ENCODE peak calls at places on chromosomes 6 and 20, in six cellular contexts. E is lower lobe of right lung, Q is adrenal gland, O is prostate gland, Z is GM23248, Y is ovary. T is an unnamed sample.
A peak's percentile ranks its signal among the peaks of the same experiment; 100 is the strongest.

GRCh38 chr6:122339661-122340060 is 59.8 kb upstream of the HSF2 start:
- DNase-seq in E (no peak), Q (no peak), O (no peak), Z (no peak), Y (no peak), T (no peak)

GRCh38 chr20:53611449-53611894 is 17.8 kb upstream of the ZNF217 start:
- DNase-seq in E (no peak), Q (no peak), O (no peak), Z (peak; percentile 94), Y (no peak), T (no peak)

GRCh38 chr20:44409132-44409600 is 53.7 kb downstream of the HNF4A start:
- DNase-seq in E (no peak), Q (no peak), O (no peak), Z (peak; percentile 91), Y (no peak), T (no peak)

GRCh38 chr20:46683939-46684750 is 5.1 kb downstream of the TP53RK start:
- DNase-seq in E (peak; percentile 68), Q (peak; percentile 68), O (peak; percentile 85), Z (peak; percentile 85), Y (peak; percentile 54), T (no peak)

GRCh38 chr20:1188347-1188746 is 3.6 kb upstream of the TMEM74B start:
- DNase-seq in E (no peak), Q (no peak), O (no peak), Z (no peak), Y (no peak), T (no peak)

GRCh38 chr6:19664878-19665715 is 172.1 kb upstream of the ID4 start:
- DNase-seq in E (no peak), Q (no peak), O (no peak), Z (no peak), Y (no peak), T (no peak)

GRCh38 chr6:89310929-89311328 is 4.2 kb downstream of the GABRR2 start:
- DNase-seq in E (no peak), Q (no peak), O (no peak), Z (peak; percentile 57), Y (no peak), T (no peak)

GRCh38 chr6:170485159-170485558 is 67.9 kb downstream of the PSMB1 start:
- DNase-seq in E (no peak), Q (no peak), O (no peak), Z (peak; percentile 44), Y (no peak), T (no peak)

GRCh38 chr6:159790947-159791598 is 806 bp downstream of the MRPL18 start:
- DNase-seq in E (no peak), Q (no peak), O (no peak), Z (peak; percentile 20), Y (peak; percentile 33), T (no peak)

GRCh38 chr6:25354078-25354940 is 75.1 kb downstream of the CARMIL1 start:
- DNase-seq in E (no peak), Q (no peak), O (no peak), Z (peak; percentile 69), Y (no peak), T (no peak)

GRCh38 chr6:20192625-20193024 is 19.6 kb downstream of the MBOAT1 start:
- DNase-seq in E (no peak), Q (no peak), O (no peak), Z (no peak), Y (no peak), T (no peak)

GRCh38 chr6:121436966-121437756 is 1.7 kb downstream of the GJA1 start:
- DNase-seq in E (peak; percentile 58), Q (peak; percentile 65), O (peak; percentile 40), Z (peak; percentile 73), Y (peak; percentile 66), T (peak; percentile 76)

GRCh38 chr6:54775586-54775985 is 71.0 kb upstream of the FAM83B start:
- DNase-seq in E (no peak), Q (no peak), O (no peak), Z (peak; percentile 18), Y (no peak), T (no peak)

GRCh38 chr6:100880149-100880900 is 804 bp downstream of the ASCC3 start:
- DNase-seq in E (no peak), Q (peak; percentile 13), O (peak; percentile 54), Z (peak; percentile 72), Y (no peak), T (no peak)

GRCh38 chr20:36821964-36822437 is 48.4 kb upstream of the DSN1 start:
- DNase-seq in E (no peak), Q (no peak), O (no peak), Z (peak; percentile 36), Y (no peak), T (no peak)

GRCh38 chr20:58010186-58010585 is 218.3 kb downstream of the ANKRD60 start:
- DNase-seq in E (no peak), Q (no peak), O (no peak), Z (no peak), Y (no peak), T (no peak)

GRCh38 chr6:128252293-128253176 is 267.9 kb downstream of the PTPRK start:
- DNase-seq in E (no peak), Q (no peak), O (no peak), Z (no peak), Y (no peak), T (no peak)

GRCh38 chr6:138538390-138539031 is 39.2 kb upstream of the NHSL1 start:
- DNase-seq in E (no peak), Q (no peak), O (no peak), Z (peak; percentile 39), Y (no peak), T (no peak)

GRCh38 chr20:36162272-36162966 is 7.9 kb downstream of the EPB41L1 start:
- DNase-seq in E (no peak), Q (no peak), O (no peak), Z (peak; percentile 41), Y (no peak), T (no peak)

GRCh38 chr20:50085481-50086365 is 27.2 kb downstream of the UBE2V1 start:
- DNase-seq in E (peak; percentile 59), Q (peak; percentile 48), O (peak; percentile 21), Z (peak; percentile 71), Y (no peak), T (peak; percentile 55)

GRCh38 chr6:56440551-56440981 is 193.2 kb upstream of the COL21A1 start:
- DNase-seq in E (no peak), Q (no peak), O (no peak), Z (no peak), Y (no peak), T (no peak)

GRCh38 chr6:29005183-29005885 is at the start of gene ZNF311:
- DNase-seq in E (peak; percentile 64), Q (peak; percentile 47), O (peak; percentile 46), Z (peak; percentile 84), Y (peak; percentile 49), T (no peak)

GRCh38 chr20:21203036-21203656 is 77.3 kb downstream of the KIZ start:
- DNase-seq in E (no peak), Q (no peak), O (no peak), Z (no peak), Y (no peak), T (no peak)

GRCh38 chr6:30684386-30685156 is 1.9 kb downstream of the PPP1R18 start:
- DNase-seq in E (peak; percentile 80), Q (peak; percentile 50), O (no peak), Z (peak; percentile 59), Y (peak; percentile 51), T (peak; percentile 91)

GRCh38 chr6:30683137-30683979 is 3.1 kb downstream of the PPP1R18 start:
- DNase-seq in E (no peak), Q (no peak), O (no peak), Z (no peak), Y (peak; percentile 61), T (no peak)

GRCh38 chr6:30685157-30685976 is 1.1 kb downstream of the PPP1R18 start:
- DNase-seq in E (no peak), Q (no peak), O (no peak), Z (peak; percentile 60), Y (peak; percentile 50), T (no peak)

GRCh38 chr6:30682181-30683117 is 4.0 kb downstream of the PPP1R18 start:
- DNase-seq in E (peak; percentile 91), Q (peak; percentile 91), O (no peak), Z (peak; percentile 93), Y (peak; percentile 68), T (peak; percentile 95)

GRCh38 chr6:30683980-30684338 is 2.5 kb downstream of the PPP1R18 start:
- DNase-seq in E (no peak), Q (no peak), O (no peak), Z (peak; percentile 42), Y (no peak), T (no peak)
- H3K36me3 ChIP-seq in E (peaks cover 18% of the 10 kb centered on the region), Q (no peaks in the 10 kb centered on the region), O (no peaks in the 10 kb centered on the region), Z (peaks cover 10% of the 10 kb centered on the region), Y (no peaks in the 10 kb centered on the region), T (peaks cover 43% of the 10 kb centered on the region)

DNA sequence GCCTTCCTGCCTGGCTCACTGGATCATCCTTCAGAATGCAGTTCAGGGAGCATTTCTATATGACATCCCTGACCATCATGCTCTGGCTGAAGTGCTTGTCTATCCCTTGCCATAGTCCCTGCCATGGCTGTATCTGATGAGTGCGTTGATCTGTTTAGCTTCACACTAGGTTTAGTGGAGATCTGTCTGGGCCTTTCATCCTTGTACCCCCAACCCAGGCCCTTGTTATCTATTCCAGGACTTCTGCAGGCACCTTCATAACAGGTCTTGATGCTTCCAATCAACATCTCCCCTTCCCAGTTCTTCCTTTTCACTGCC is 102.4 kb downstream of the QRSL1 start:
- DNase-seq in E (no peak), Q (no peak), O (no peak), Z (no peak), Y (no peak), T (no peak)
- H3K36me3 ChIP-seq in E (no peaks in the 10 kb centered on the region), Q (no peaks in the 10 kb centered on the region), O (no peaks in the 10 kb centered on the region), Z (no peaks in the 10 kb centered on the region), Y (no peaks in the 10 kb centered on the region), T (no peaks in the 10 kb centered on the region)

GRCh38 chr20:64223526-64224067 is 32.0 kb upstream of the PCMTD2 start:
- DNase-seq in E (no peak), Q (no peak), O (no peak), Z (no peak), Y (peak; percentile 75), T (no peak)

GRCh38 chr20:64226686-64227576 is 28.6 kb upstream of the PCMTD2 start:
- DNase-seq in E (peak; percentile 41), Q (no peak), O (no peak), Z (no peak), Y (no peak), T (no peak)

GRCh38 chr20:64225828-64226598 is 29.5 kb upstream of the PCMTD2 start:
- DNase-seq in E (no peak), Q (no peak), O (no peak), Z (no peak), Y (no peak), T (no peak)

GRCh38 chr20:64224344-64225165 is 31.0 kb upstream of the PCMTD2 start:
- DNase-seq in E (no peak), Q (no peak), O (no peak), Z (peak; percentile 97), Y (no peak), T (no peak)

DNA sequence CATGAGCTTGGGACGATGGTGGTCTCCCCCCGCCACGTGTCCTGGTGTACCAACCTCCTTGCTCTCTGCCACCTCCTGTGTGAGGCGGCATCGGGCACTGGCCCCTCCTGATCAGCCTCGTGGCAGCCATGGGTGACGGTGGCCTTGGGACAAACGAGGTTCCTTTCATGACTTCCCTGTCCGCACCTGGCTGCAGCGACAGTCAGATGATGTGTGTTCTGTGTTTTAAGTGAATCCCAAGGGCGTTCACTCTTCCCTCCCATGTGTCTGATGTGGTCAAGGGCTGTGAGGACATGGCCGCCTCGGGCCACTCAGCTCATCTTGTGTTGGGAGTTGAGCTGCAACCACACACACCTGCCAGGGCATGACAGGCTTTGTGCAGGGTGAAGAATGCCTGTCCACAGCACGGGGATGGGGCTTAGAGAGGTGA is 30.4 kb upstream of the PCMTD2 start:
- DNase-seq in E (no peak), Q (no peak), O (no peak), Z (no peak), Y (no peak), T (peak; percentile 55)
- H3K36me3 ChIP-seq in E (no peaks in the 10 kb centered on the region), Q (no peaks in the 10 kb centered on the region), O (no peaks in the 10 kb centered on the region), Z (no peaks in the 10 kb centered on the region), Y (no peaks in the 10 kb centered on the region), T (no peaks in the 10 kb centered on the region)

GRCh38 chr6:157326979-157327378 is 3.7 kb upstream of the TMEM242 start:
- DNase-seq in E (no peak), Q (no peak), O (no peak), Z (no peak), Y (no peak), T (no peak)
- H3K36me3 ChIP-seq in E (no peaks in the 10 kb centered on the region), Q (no peaks in the 10 kb centered on the region), O (no peaks in the 10 kb centered on the region), Z (no peaks in the 10 kb centered on the region), Y (no peaks in the 10 kb centered on the region), T (no peaks in the 10 kb centered on the region)